ENCODE peak calls at places on chromosomes 1 and 21, in six cellular contexts. One of them, this sample, is unnamed. For H3K27me3, the result is how much of the 10 kb centered on the place peaks cover.

GRCh38 chr21:44572959-44573583 is 458 bp upstream of the KRTAP10-4 start:
- DNase-seq in ascending aorta: no peak
- DNase-seq in GM23248: peak
- DNase-seq in osteoblast: peak
- DNase-seq in CD4-positive, alpha-beta T cell: no peak
- DNase-seq in fibroblast of lung: no peak
- DNase-seq in this sample: no peak

GRCh38 chr1:63643517-63643916 is 50.3 kb downstream of the PGM1 start:
- DNase-seq in ascending aorta: no peak
- DNase-seq in GM23248: no peak
- DNase-seq in osteoblast: no peak
- DNase-seq in CD4-positive, alpha-beta T cell: no peak
- DNase-seq in fibroblast of lung: no peak
- DNase-seq in this sample: no peak

GRCh38 chr1:84834419-84835064 is 58.5 kb downstream of the LPAR3 start:
- DNase-seq in ascending aorta: no peak
- DNase-seq in GM23248: peak
- DNase-seq in osteoblast: peak
- DNase-seq in CD4-positive, alpha-beta T cell: no peak
- DNase-seq in fibroblast of lung: peak
- DNase-seq in this sample: no peak

GRCh38 chr1:8661185-8662110 is 156.0 kb downstream of the RERE start:
- DNase-seq in ascending aorta: peak
- DNase-seq in GM23248: peak
- DNase-seq in osteoblast: no peak
- DNase-seq in CD4-positive, alpha-beta T cell: no peak
- DNase-seq in fibroblast of lung: peak
- DNase-seq in this sample: no peak

GRCh38 chr1:45929257-45929687 is 125.9 kb downstream of the MAST2 start:
- DNase-seq in ascending aorta: no peak
- DNase-seq in GM23248: peak
- DNase-seq in osteoblast: no peak
- DNase-seq in CD4-positive, alpha-beta T cell: no peak
- DNase-seq in fibroblast of lung: peak
- DNase-seq in this sample: no peak

GRCh38 chr1:72282690-72283203 is 408 bp upstream of the NEGR1 start:
- DNase-seq in ascending aorta: peak
- DNase-seq in GM23248: peak
- DNase-seq in osteoblast: peak
- DNase-seq in CD4-positive, alpha-beta T cell: no peak
- DNase-seq in fibroblast of lung: peak
- DNase-seq in this sample: peak

GRCh38 chr1:234647245-234647644 is 37.3 kb upstream of the IRF2BP2 start:
- DNase-seq in ascending aorta: no peak
- DNase-seq in GM23248: no peak
- DNase-seq in osteoblast: no peak
- DNase-seq in CD4-positive, alpha-beta T cell: no peak
- DNase-seq in fibroblast of lung: no peak
- DNase-seq in this sample: no peak

GRCh38 chr1:47186267-47187185 is 3.3 kb downstream of the PDZK1IP1 start:
- DNase-seq in ascending aorta: peak
- DNase-seq in GM23248: no peak
- DNase-seq in osteoblast: peak
- DNase-seq in CD4-positive, alpha-beta T cell: no peak
- DNase-seq in fibroblast of lung: no peak
- DNase-seq in this sample: no peak

GRCh38 chr1:85496881-85497582 is 32.1 kb upstream of the DDAH1 start:
- DNase-seq in ascending aorta: no peak
- DNase-seq in GM23248: peak
- DNase-seq in osteoblast: no peak
- DNase-seq in CD4-positive, alpha-beta T cell: no peak
- DNase-seq in fibroblast of lung: no peak
- DNase-seq in this sample: no peak

GRCh38 chr21:28068455-28069358 is 924.0 kb downstream of the LTN1 start:
- DNase-seq in ascending aorta: no peak
- DNase-seq in GM23248: no peak
- DNase-seq in osteoblast: no peak
- DNase-seq in CD4-positive, alpha-beta T cell: no peak
- DNase-seq in fibroblast of lung: no peak
- DNase-seq in this sample: no peak

GRCh38 chr1:32487182-32487581 is 22.3 kb downstream of the ZBTB8B start:
- DNase-seq in ascending aorta: peak
- DNase-seq in GM23248: no peak
- DNase-seq in osteoblast: no peak
- DNase-seq in CD4-positive, alpha-beta T cell: no peak
- DNase-seq in fibroblast of lung: no peak
- DNase-seq in this sample: no peak

GRCh38 chr1:247390116-247390791 is 25.7 kb upstream of the NLRP3 start:
- DNase-seq in ascending aorta: peak
- DNase-seq in GM23248: peak
- DNase-seq in osteoblast: peak
- DNase-seq in CD4-positive, alpha-beta T cell: peak
- DNase-seq in fibroblast of lung: peak
- DNase-seq in this sample: peak

GRCh38 chr1:20093940-20094391 is 24.0 kb downstream of the PLA2G5 start:
- DNase-seq in ascending aorta: peak
- DNase-seq in GM23248: peak
- DNase-seq in osteoblast: no peak
- DNase-seq in CD4-positive, alpha-beta T cell: no peak
- DNase-seq in fibroblast of lung: peak
- DNase-seq in this sample: no peak

GRCh38 chr1:100290291-100290690 is 24.3 kb downstream of the RTCA start:
- DNase-seq in ascending aorta: no peak
- DNase-seq in GM23248: no peak
- DNase-seq in osteoblast: no peak
- DNase-seq in CD4-positive, alpha-beta T cell: no peak
- DNase-seq in fibroblast of lung: no peak
- DNase-seq in this sample: no peak

GRCh38 chr1:25148673-25149300 is 83.5 kb downstream of the SYF2 start:
- DNase-seq in ascending aorta: no peak
- DNase-seq in GM23248: no peak
- DNase-seq in osteoblast: no peak
- DNase-seq in CD4-positive, alpha-beta T cell: peak
- DNase-seq in fibroblast of lung: no peak
- DNase-seq in this sample: no peak

GRCh38 chr1:8374812-8375211 is 56.9 kb downstream of the SLC45A1 start:
- DNase-seq in ascending aorta: no peak
- DNase-seq in GM23248: peak
- DNase-seq in osteoblast: no peak
- DNase-seq in CD4-positive, alpha-beta T cell: no peak
- DNase-seq in fibroblast of lung: peak
- DNase-seq in this sample: no peak

GRCh38 chr1:12518956-12519707 is 98.9 kb downstream of the DHRS3 start:
- DNase-seq in ascending aorta: peak
- DNase-seq in GM23248: peak
- DNase-seq in osteoblast: peak
- DNase-seq in CD4-positive, alpha-beta T cell: no peak
- DNase-seq in fibroblast of lung: peak
- DNase-seq in this sample: no peak

GRCh38 chr1:206851611-206852010 is 13.8 kb upstream of the IL20 start:
- DNase-seq in ascending aorta: no peak
- DNase-seq in GM23248: peak
- DNase-seq in osteoblast: no peak
- DNase-seq in CD4-positive, alpha-beta T cell: no peak
- DNase-seq in fibroblast of lung: peak
- DNase-seq in this sample: no peak

GRCh38 chr1:230086152-230086551 is 19.1 kb downstream of the GALNT2 start:
- DNase-seq in ascending aorta: no peak
- DNase-seq in GM23248: no peak
- DNase-seq in osteoblast: no peak
- DNase-seq in CD4-positive, alpha-beta T cell: no peak
- DNase-seq in fibroblast of lung: no peak
- DNase-seq in this sample: no peak

GRCh38 chr1:187264995-187265602 is 436.4 kb downstream of the PLA2G4A start:
- DNase-seq in ascending aorta: no peak
- DNase-seq in GM23248: peak
- DNase-seq in osteoblast: no peak
- DNase-seq in CD4-positive, alpha-beta T cell: no peak
- DNase-seq in fibroblast of lung: peak
- DNase-seq in this sample: no peak

GRCh38 chr1:64000021-64000420 is 203.4 kb upstream of the UBE2U start:
- DNase-seq in ascending aorta: no peak
- DNase-seq in GM23248: peak
- DNase-seq in osteoblast: no peak
- DNase-seq in CD4-positive, alpha-beta T cell: no peak
- DNase-seq in fibroblast of lung: peak
- DNase-seq in this sample: no peak

GRCh38 chr1:230825061-230825803 is 43.1 kb downstream of the C1orf198 start:
- DNase-seq in ascending aorta: peak
- DNase-seq in GM23248: peak
- DNase-seq in osteoblast: peak
- DNase-seq in CD4-positive, alpha-beta T cell: no peak
- DNase-seq in fibroblast of lung: peak
- DNase-seq in this sample: no peak

GRCh38 chr21:32954353-32954752 is 71.4 kb upstream of the OLIG2 start:
- DNase-seq in ascending aorta: no peak
- DNase-seq in GM23248: no peak
- DNase-seq in osteoblast: no peak
- DNase-seq in CD4-positive, alpha-beta T cell: no peak
- DNase-seq in fibroblast of lung: no peak
- DNase-seq in this sample: no peak
- H3K27me3 ChIP-seq in ascending aorta: under half
- H3K27me3 ChIP-seq in GM23248: half or more
- H3K27me3 ChIP-seq in osteoblast: half or more
- H3K27me3 ChIP-seq in CD4-positive, alpha-beta T cell: under half
- H3K27me3 ChIP-seq in fibroblast of lung: under half
- H3K27me3 ChIP-seq in this sample: under half

GRCh38 chr1:156439036-156439435 is 61.5 kb downstream of the MEF2D start:
- DNase-seq in ascending aorta: no peak
- DNase-seq in GM23248: no peak
- DNase-seq in osteoblast: no peak
- DNase-seq in CD4-positive, alpha-beta T cell: no peak
- DNase-seq in fibroblast of lung: no peak
- DNase-seq in this sample: no peak

GRCh38 chr1:156440689-156441437 is 59.7 kb downstream of the MEF2D start:
- DNase-seq in ascending aorta: no peak
- DNase-seq in GM23248: no peak
- DNase-seq in osteoblast: no peak
- DNase-seq in CD4-positive, alpha-beta T cell: no peak
- DNase-seq in fibroblast of lung: no peak
- DNase-seq in this sample: no peak

GRCh38 chr1:156437465-156437864 is 63.1 kb downstream of the MEF2D start:
- DNase-seq in ascending aorta: no peak
- DNase-seq in GM23248: no peak
- DNase-seq in osteoblast: no peak
- DNase-seq in CD4-positive, alpha-beta T cell: no peak
- DNase-seq in fibroblast of lung: no peak
- DNase-seq in this sample: no peak

GRCh38 chr1:156438278-156438987 is 62.1 kb downstream of the MEF2D start:
- DNase-seq in ascending aorta: no peak
- DNase-seq in GM23248: peak
- DNase-seq in osteoblast: no peak
- DNase-seq in CD4-positive, alpha-beta T cell: no peak
- DNase-seq in fibroblast of lung: no peak
- DNase-seq in this sample: no peak

GRCh38 chr1:156439771-156440183 is 60.8 kb downstream of the MEF2D start:
- DNase-seq in ascending aorta: no peak
- DNase-seq in GM23248: no peak
- DNase-seq in osteoblast: no peak
- DNase-seq in CD4-positive, alpha-beta T cell: no peak
- DNase-seq in fibroblast of lung: no peak
- DNase-seq in this sample: no peak
- H3K27me3 ChIP-seq in ascending aorta: under half
- H3K27me3 ChIP-seq in GM23248: half or more
- H3K27me3 ChIP-seq in osteoblast: half or more
- H3K27me3 ChIP-seq in CD4-positive, alpha-beta T cell: half or more
- H3K27me3 ChIP-seq in fibroblast of lung: half or more
- H3K27me3 ChIP-seq in this sample: half or more

DNA sequence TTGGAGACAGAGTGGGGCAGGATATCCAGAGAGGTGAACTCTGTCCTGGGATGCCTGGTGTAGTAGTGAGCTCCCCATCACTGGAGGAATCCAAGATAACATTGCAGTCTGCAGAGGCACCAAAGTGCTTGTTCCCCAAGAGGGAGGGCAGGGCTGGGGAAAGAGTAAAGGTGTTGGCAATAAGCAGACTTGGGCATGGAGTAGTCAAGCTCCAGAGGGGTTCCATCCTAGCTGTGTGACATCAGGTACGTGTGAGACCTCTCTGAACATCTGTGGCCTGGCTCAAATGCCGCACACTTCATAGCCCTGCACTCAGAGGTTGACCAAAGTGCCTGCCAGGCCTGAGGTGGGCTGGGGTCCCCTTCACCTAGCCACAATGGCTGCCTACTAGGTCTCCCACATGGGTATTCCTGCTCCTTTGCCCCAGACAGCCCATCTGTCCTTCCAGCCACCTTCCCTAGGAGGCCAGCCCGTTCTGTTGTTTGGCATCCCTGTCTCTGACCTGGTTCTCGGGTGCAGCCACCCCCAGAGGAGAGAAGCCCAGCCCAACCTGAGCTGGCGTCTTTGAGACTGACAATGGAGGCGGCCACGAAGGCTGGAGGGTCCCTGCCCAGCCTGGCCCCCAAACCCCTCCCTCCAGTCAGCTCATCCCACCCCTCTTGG is 2.8 kb upstream of the ARF1 start:
- DNase-seq in ascending aorta: no peak
- DNase-seq in GM23248: no peak
- DNase-seq in osteoblast: no peak
- DNase-seq in CD4-positive, alpha-beta T cell: no peak
- DNase-seq in fibroblast of lung: no peak
- DNase-seq in this sample: no peak
- H3K27me3 ChIP-seq in ascending aorta: under half
- H3K27me3 ChIP-seq in GM23248: under half
- H3K27me3 ChIP-seq in osteoblast: under half
- H3K27me3 ChIP-seq in CD4-positive, alpha-beta T cell: under half
- H3K27me3 ChIP-seq in fibroblast of lung: under half
- H3K27me3 ChIP-seq in this sample: under half

GRCh38 chr1:30257742-30258380 is 465.5 kb downstream of the MATN1 start:
- DNase-seq in ascending aorta: peak
- DNase-seq in GM23248: no peak
- DNase-seq in osteoblast: no peak
- DNase-seq in CD4-positive, alpha-beta T cell: no peak
- DNase-seq in fibroblast of lung: no peak
- DNase-seq in this sample: no peak
- H3K27me3 ChIP-seq in ascending aorta: under half
- H3K27me3 ChIP-seq in GM23248: under half
- H3K27me3 ChIP-seq in osteoblast: under half
- H3K27me3 ChIP-seq in CD4-positive, alpha-beta T cell: under half
- H3K27me3 ChIP-seq in fibroblast of lung: under half
- H3K27me3 ChIP-seq in this sample: under half

GRCh38 chr21:38651570-38651969 is 153.3 kb upstream of the ERG start:
- DNase-seq in ascending aorta: peak
- DNase-seq in GM23248: no peak
- DNase-seq in osteoblast: no peak
- DNase-seq in CD4-positive, alpha-beta T cell: no peak
- DNase-seq in fibroblast of lung: no peak
- DNase-seq in this sample: no peak
- H3K27me3 ChIP-seq in ascending aorta: under half
- H3K27me3 ChIP-seq in GM23248: under half
- H3K27me3 ChIP-seq in osteoblast: under half
- H3K27me3 ChIP-seq in CD4-positive, alpha-beta T cell: under half
- H3K27me3 ChIP-seq in fibroblast of lung: under half
- H3K27me3 ChIP-seq in this sample: under half

This sample was measured in CD8-positive, alpha-beta T cell.